ENCODE peak calls at places on chromosomes 3 and 15, in eight cellular contexts. D is IMR-90; C is activated CD8-positive, alpha-beta T cell treated with anti-CD3 and anti-CD28 coated beads, Interleukin-2, amount 10 ng/mL, durations not matched to agents 7 days and 5 days; Q is non-pigmented ciliary epithelial cell; A is pancreas; K is activated T-cell treated with anti-CD3 and anti-CD28 coated beads for 24 hours; J is T-cell; N is mammary epithelial cell. E is an unnamed sample.

GRCh38 chr3:66253790-66254620 is 33.2 kb downstream of the SLC25A26 start:
- DNase-seq in Q (peak; percentile 26), A (no peak), K (no peak), D (peak; percentile 67), N (peak; percentile 11), J (no peak), C (no peak), E (peak; percentile 33)

GRCh38 chr3:179082416-179082815 is 10.8 kb upstream of the ZMAT3 start:
- DNase-seq in Q (no peak), J (no peak), D (peak; percentile 46), N (peak; percentile 69), A (no peak), K (no peak), C (no peak), E (no peak)

GRCh38 chr3:184710870-184711365 is 946 bp downstream of the MAGEF1 start:
- DNase-seq in N (no peak), K (peak; percentile 10), Q (no peak), C (no peak), J (peak; percentile 13), D (no peak), A (no peak), E (no peak)

GRCh38 chr15:89662893-89663673 is 7.8 kb upstream of the KIF7 start:
- DNase-seq in Q (peak; percentile 68), N (peak; percentile 76), K (no peak), D (peak; percentile 92), A (no peak), J (no peak), C (no peak), E (peak; percentile 68)

GRCh38 chr3:25001041-25001591 is 426.9 kb upstream of the RARB start:
- DNase-seq in D (no peak), K (no peak), A (no peak), C (no peak), Q (no peak), J (no peak), N (no peak), E (no peak)

GRCh38 chr15:76324066-76324465 is 12.5 kb upstream of the ISL2 start:
- DNase-seq in A (no peak), D (no peak), J (no peak), C (no peak), N (no peak), K (no peak), Q (no peak), E (no peak)

GRCh38 chr3:8937064-8938020 is 25.9 kb downstream of the RAD18 start:
- DNase-seq in Q (peak; percentile 85), D (peak; percentile 89), N (peak; percentile 62), A (no peak), K (no peak), C (no peak), J (no peak), E (peak; percentile 36)

GRCh38 chr3:34132069-34132677 is 333.7 kb downstream of the PDCD6IP start:
- DNase-seq in D (no peak), N (no peak), Q (no peak), K (no peak), J (no peak), C (no peak), A (no peak), E (no peak)

GRCh38 chr15:59539799-59540198 is 71.8 kb upstream of the GCNT3 start:
- DNase-seq in A (no peak), N (no peak), K (no peak), C (no peak), J (no peak), D (no peak), Q (no peak), E (no peak)

GRCh38 chr3:48516571-48516970 is 12.6 kb upstream of the SHISA5 start:
- DNase-seq in D (no peak), N (no peak), Q (no peak), K (no peak), C (peak; percentile 46), A (no peak), J (no peak), E (no peak)

GRCh38 chr15:28165791-28166190 is 66.7 kb upstream of the OCA2 start:
- DNase-seq in K (no peak), Q (no peak), A (no peak), C (no peak), N (no peak), D (no peak), J (no peak), E (no peak)

GRCh38 chr3:84968701-84969235 is 10.0 kb downstream of the CADM2 start:
- DNase-seq in D (no peak), N (no peak), J (no peak), A (no peak), C (no peak), K (no peak), Q (no peak), E (no peak)

GRCh38 chr3:57278237-57278636 is 14.2 kb downstream of the ASB14 start:
- DNase-seq in J (no peak), C (no peak), A (no peak), Q (no peak), N (no peak), D (peak; percentile 2), K (no peak), E (no peak)

GRCh38 chr3:140242818-140243276 is 307.9 kb downstream of the CLSTN2 start:
- DNase-seq in D (no peak), J (no peak), A (peak; percentile 15), N (peak; percentile 24), Q (peak; percentile 31), C (no peak), K (no peak), E (no peak)

GRCh38 chr15:46151786-46152185 is 517.0 kb downstream of the SQOR start:
- DNase-seq in Q (no peak), J (no peak), N (no peak), C (no peak), A (no peak), K (no peak), D (peak; percentile 15), E (no peak)

GRCh38 chr3:124783696-124784095 is 53.4 kb downstream of the UMPS start:
- DNase-seq in Q (no peak), N (no peak), J (no peak), K (no peak), C (no peak), D (peak; percentile 61), A (no peak), E (no peak)

GRCh38 chr15:50883903-50884302 is 24.6 kb upstream of the AP4E1 start:
- DNase-seq in N (peak; percentile 74), D (peak; percentile 46), Q (no peak), C (peak; percentile 65), K (no peak), A (no peak), J (no peak), E (no peak)

GRCh38 chr3:39323454-39323853 is 6.1 kb upstream of the CCR8 start:
- DNase-seq in C (no peak), Q (no peak), D (no peak), A (no peak), K (no peak), J (no peak), N (no peak), E (no peak)

GRCh38 chr3:150094150-150094932 is 123.6 kb upstream of the PFN2 start:
- DNase-seq in C (no peak), K (no peak), Q (no peak), N (peak; percentile 92), A (no peak), D (peak; percentile 71), J (no peak), E (no peak)

GRCh38 chr15:55829826-55830225 is 86.9 kb upstream of the PRTG start:
- DNase-seq in A (no peak), Q (no peak), J (no peak), N (peak; percentile 78), D (no peak), K (no peak), C (peak; percentile 38), E (no peak)